ENCODE peak calls at places on chromosomes 11 and 22, in four cellular contexts. W is K562, I is HCT116, Y is H1. Q is an unnamed sample.

GRCh38 chr22:38291201-38291777 is 18.5 kb upstream of the TMEM184B start:
- DNase-seq in W (no peak), I (no peak), Y (no peak), Q (no peak)

GRCh38 chr11:20364412-20364792 is 888 bp downstream of the HTATIP2 start:
- DNase-seq in W (peak), I (no peak), Y (no peak), Q (no peak)

GRCh38 chr22:43228330-43228729 is 41.4 kb upstream of the TTLL12 start:
- DNase-seq in W (peak), I (peak), Y (peak), Q (no peak)

GRCh38 chr11:3056296-3057068 is 741 bp downstream of the CARS1 start:
- DNase-seq in W (no peak), I (no peak), Y (no peak), Q (no peak)

GRCh38 chr11:75768909-75769771 is 562 bp downstream of the DGAT2 start:
- DNase-seq in W (no peak), I (no peak), Y (peak), Q (no peak)

GRCh38 chr22:36430863-36431262 is 43.1 kb upstream of the MYH9 start:
- DNase-seq in W (peak), I (no peak), Y (no peak), Q (peak)

GRCh38 chr22:40674274-40674673 is 5.0 kb upstream of the MCHR1 start:
- DNase-seq in W (no peak), I (no peak), Y (no peak), Q (no peak)

GRCh38 chr22:36921309-36922096 is 8.1 kb downstream of the CSF2RB start:
- DNase-seq in W (no peak), I (no peak), Y (no peak), Q (no peak)

GRCh38 chr11:130947058-130947457 is 30.8 kb upstream of the SNX19 start:
- DNase-seq in W (no peak), I (no peak), Y (no peak), Q (no peak)

GRCh38 chr22:20748820-20749428 is 25.0 kb upstream of the SERPIND1 start:
- DNase-seq in W (no peak), I (no peak), Y (no peak), Q (no peak)

DNA sequence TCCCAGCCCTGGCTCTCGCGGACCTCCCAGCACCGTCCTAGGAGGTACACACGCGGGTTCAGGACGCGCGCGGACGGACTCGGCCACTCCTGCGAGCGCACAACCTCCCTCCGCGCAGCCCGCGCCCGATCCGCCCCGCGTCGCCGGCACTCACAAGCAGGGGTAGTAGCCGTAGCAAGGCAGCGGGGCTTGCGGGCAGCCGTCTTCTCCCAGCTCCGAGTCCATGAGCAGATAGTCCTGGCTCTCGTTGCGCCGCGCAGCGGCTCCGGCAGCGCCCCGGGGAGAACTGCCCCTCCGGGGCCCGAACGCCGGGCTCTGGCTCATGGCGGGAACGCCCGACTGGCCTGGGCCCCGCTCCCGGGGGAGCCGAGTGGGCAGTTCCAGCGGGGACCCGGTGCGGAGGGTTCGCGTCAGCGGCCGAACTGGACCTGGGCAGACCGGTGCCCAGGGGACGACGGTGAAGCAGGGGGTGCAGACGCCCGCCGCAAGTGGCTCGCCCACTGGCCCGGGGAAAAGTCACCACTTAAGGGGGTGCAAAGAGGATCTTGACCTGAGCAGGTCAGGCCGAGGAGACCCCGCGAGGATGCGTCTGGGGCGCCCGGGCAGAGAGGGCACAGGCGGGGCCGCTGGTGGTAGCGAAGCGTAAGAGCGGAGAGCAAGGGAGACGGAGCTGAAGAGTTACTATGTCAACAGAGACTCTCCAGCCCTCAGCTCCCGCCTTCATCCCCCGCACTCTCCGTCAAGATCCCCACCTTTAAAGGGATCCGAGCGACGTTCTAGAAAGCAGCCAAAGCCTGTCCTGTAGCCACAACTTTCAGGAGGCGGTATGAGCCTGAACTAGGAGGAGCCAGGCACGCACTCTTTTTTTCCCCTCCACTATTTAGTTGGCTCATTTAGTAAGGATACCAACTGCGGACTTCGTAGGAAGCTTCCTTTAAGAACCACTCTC is at the start of gene TRPC6:
- DNase-seq in W (no peak), I (no peak), Y (peak), Q (no peak)
- TF ChIP-seq EZH2 in W (no peak), I (no peak), Y (peak), Q (no peak)

GRCh38 chr22:28670691-28671261 is 8.9 kb downstream of the TTC28 start:
- DNase-seq in W (no peak), I (no peak), Y (no peak), Q (no peak)
- TF ChIP-seq JUND in W (no peak), I (no peak), Y (no peak), Q (no peak)

DNA sequence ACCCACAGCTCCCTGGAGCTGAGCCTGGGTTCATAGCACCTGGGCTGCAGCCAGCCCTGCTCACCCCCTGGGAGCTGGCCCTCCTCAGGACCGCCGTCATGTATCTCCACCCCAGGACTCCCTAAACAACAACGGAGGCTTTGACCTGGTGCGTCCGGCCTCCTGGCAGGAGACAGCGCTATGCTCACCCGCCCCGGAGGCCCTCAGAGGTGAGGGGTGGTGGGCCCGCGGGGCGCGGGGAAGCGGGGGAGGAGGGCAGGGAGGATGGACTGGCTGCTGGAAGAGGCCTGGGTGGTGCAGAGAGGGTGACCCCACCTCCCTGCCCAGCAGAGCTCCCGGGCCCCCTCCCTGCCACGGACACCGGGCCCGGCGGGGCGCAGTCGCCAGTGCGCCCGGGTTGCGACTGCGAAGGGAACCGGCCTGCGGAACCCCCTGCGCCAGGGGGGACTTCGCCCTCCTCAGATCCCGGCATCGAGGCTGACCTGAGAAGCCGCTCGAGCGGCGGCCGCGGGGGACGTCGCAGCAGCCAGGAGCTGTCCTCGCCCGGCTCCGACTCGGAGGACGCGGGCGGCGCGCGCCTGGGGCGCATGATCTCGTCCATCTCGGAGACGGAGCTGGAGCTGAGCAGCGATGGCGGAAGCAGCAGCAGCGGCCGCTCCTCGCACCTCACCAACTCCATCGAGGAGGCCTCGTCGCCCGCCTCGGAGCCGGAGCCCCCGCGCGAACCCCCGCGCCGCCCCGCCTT is 3.1 kb downstream of the MAPK8IP2 start:
- DNase-seq in W (no peak), I (no peak), Y (no peak), Q (no peak)
- TF ChIP-seq EZH2 in W (no peak), I (no peak), Y (peak), Q (no peak)

GRCh38 chr11:28559497-28559896 is 451.3 kb downstream of the METTL15 start:
- DNase-seq in W (no peak), I (no peak), Y (no peak), Q (no peak)
- TF ChIP-seq JUND in W (no peak), I (no peak), Y (no peak), Q (no peak)

GRCh38 chr11:33027233-33027632 is 11.6 kb downstream of the DEPDC7 start:
- DNase-seq in W (no peak), I (no peak), Y (no peak), Q (no peak)
- TF ChIP-seq EZH2 in W (no peak), I (no peak), Y (no peak), Q (no peak)

GRCh38 chr11:94694309-94695060 is 73.7 kb upstream of the AMOTL1 start:
- DNase-seq in W (no peak), I (no peak), Y (no peak), Q (no peak)
- TF ChIP-seq JUND in W (no peak), I (no peak), Y (no peak), Q (no peak)

GRCh38 chr11:94400839-94401772 is at the start of gene GPR83:
- DNase-seq in W (no peak), I (no peak), Y (peak), Q (no peak)
- TF ChIP-seq EZH2 in W (no peak), I (no peak), Y (peak), Q (no peak)

GRCh38 chr11:69825037-69825834 is 6.0 kb upstream of the FGF3 start:
- DNase-seq in W (no peak), I (peak), Y (no peak), Q (no peak)
- TF ChIP-seq JUND in W (no peak), I (no peak), Y (no peak), Q (no peak)

DNA sequence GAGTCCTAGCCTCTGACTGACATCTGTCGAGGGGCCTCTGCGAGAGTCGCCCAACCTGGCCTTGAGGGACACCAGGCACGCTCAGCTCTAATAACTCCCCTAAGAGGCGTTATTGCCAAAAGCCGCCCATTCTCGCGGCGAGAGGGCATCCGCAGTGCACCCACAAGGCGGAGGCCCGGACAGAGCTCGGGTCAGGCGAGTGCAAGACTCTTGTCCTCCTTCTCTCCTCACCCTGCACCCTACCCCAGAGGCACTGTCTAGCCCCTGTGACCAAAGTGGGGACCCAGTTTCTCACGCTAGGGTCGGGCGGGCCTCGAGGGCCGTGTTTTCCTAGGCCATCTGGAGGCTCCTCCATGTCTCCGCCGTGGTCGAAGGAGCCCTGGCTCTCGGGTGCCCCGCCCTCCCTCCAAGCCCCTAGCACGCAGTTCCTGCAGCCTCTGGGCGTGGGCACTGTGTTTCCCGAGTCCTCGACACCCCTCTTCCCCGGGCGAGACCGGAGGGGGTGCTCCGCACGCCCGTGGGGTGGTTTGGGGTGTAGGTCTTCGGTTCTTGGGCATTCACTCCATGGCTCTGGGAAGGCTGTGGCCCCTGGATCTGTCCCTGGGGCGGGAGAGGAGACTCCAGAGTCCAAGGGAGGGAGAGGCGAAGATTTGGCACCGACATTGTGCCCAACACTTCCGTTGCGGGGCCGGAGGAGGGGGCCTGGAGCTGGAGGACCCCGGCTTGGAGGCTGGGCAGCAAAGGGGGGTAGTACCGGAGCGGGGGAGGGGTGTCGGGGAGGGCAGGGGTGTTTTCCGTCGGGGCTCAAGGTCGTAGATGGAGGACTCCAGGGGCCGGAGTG is 1.0 kb downstream of the CHRM4 start:
- DNase-seq in W (peak), I (no peak), Y (peak), Q (no peak)
- TF ChIP-seq EZH2 in W (no peak), I (no peak), Y (peak), Q (no peak)

DNA sequence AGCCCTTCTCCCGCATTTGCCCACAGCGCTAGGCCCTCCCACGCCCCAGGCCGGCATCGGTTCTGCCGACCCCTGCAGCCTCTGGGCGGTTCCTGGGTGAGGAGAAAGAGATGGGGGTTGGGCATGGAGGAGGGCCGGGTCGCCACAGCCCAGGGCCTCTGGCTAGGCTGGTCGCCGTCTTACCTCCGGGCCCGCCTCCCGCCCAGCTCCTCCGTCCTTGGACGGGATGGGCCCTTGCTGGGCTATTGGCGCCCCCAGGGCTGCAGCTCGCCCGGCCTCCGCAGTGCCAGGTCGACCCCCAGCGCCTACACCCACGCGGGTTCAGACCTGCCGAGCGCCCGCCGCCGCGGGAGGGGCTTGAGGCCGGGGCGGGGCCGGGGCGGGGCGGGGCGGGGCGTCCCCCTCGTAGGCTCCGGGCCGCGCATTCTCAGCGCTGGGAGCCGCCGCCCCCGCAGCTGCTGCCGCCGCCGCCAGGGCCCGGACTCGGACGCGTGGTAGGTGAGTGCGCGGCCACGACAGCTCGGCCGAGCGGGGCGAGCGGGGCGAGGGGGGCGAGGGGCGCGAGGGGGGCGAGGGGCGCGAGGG is at the start of gene CD151:
- DNase-seq in W (peak), I (no peak), Y (peak), Q (no peak)
- TF ChIP-seq JUND in W (no peak), I (no peak), Y (no peak), Q (no peak)

Q was measured in HepG2.